ENCODE peak calls at places on chromosomes 1 and 21, in eight cellular contexts. U, S, W, Y, C, Q, P and L are unnamed samples.

GRCh38 chr1:235881930-235882700 is 15.4 kb upstream of the LYST start:
- DNase-seq in S (peak; percentile 54), W (no peak), U (no peak), Q (no peak), Y (no peak), P (no peak), C (no peak), L (no peak)

GRCh38 chr1:231861541-231862481 is 235.2 kb downstream of the DISC1 start:
- DNase-seq in W (no peak), C (no peak), P (no peak), U (peak; percentile 89), S (peak; percentile 2), Q (no peak), Y (no peak), L (no peak)

GRCh38 chr1:111769517-111770146 is 13.9 kb downstream of the DDX20 start:
- DNase-seq in U (peak; percentile 88), P (peak; percentile 46), W (peak; percentile 48), S (peak; percentile 84), Q (peak; percentile 64), C (peak; percentile 53), Y (peak; percentile 18), L (peak; percentile 40)

GRCh38 chr1:58824753-58825389 is 41.0 kb upstream of the JUN start:
- DNase-seq in C (no peak), S (no peak), W (no peak), Q (no peak), U (no peak), P (no peak), Y (no peak), L (no peak)

GRCh38 chr1:101081496-101082282 is 56.1 kb upstream of the DPH5 start:
- DNase-seq in W (no peak), Y (peak; percentile 3), P (no peak), U (no peak), C (no peak), S (no peak), Q (peak; percentile 93), L (no peak)

GRCh38 chr1:162561616-162562451 is at the start of gene UAP1:
- DNase-seq in Q (peak; percentile 7), S (peak; percentile 43), P (no peak), W (no peak), U (peak; percentile 31), Y (no peak), C (no peak), L (no peak)

GRCh38 chr1:79235221-79236002 is 228.9 kb upstream of the ADGRL4 start:
- DNase-seq in C (no peak), Y (no peak), S (no peak), P (no peak), W (no peak), U (peak; percentile 37), Q (no peak), L (no peak)

GRCh38 chr1:208223136-208223535 is 21.0 kb downstream of the PLXNA2 start:
- DNase-seq in S (no peak), W (no peak), P (no peak), C (no peak), Q (no peak), U (peak; percentile 46), Y (no peak), L (no peak)

GRCh38 chr1:19651141-19651737 is 7.1 kb downstream of the NBL1 start:
- DNase-seq in S (peak; percentile 54), Y (peak; percentile 31), Q (peak; percentile 38), P (peak; percentile 69), C (peak; percentile 77), W (no peak), U (peak; percentile 66), L (no peak)

GRCh38 chr1:81174811-81175476 is 625.8 kb upstream of the ADGRL2 start:
- DNase-seq in S (no peak), U (peak; percentile 40), P (no peak), C (no peak), Y (no peak), W (peak; percentile 3), Q (no peak), L (no peak)

GRCh38 chr1:51518730-51519047 is 377 bp downstream of the EPS15 start:
- DNase-seq in Q (peak; percentile 38), U (peak; percentile 28), Y (peak; percentile 20), C (peak; percentile 30), W (no peak), S (no peak), P (no peak), L (no peak)

GRCh38 chr1:181396171-181396670 is 87.1 kb upstream of the CACNA1E start:
- DNase-seq in P (no peak), W (no peak), S (no peak), U (no peak), Q (peak; percentile 78), C (no peak), Y (peak; percentile 35), L (no peak)

GRCh38 chr1:225746361-225747179 is 31.1 kb upstream of the SRP9 start:
- DNase-seq in Q (no peak), C (no peak), W (no peak), Y (no peak), U (peak; percentile 95), S (peak; percentile 39), P (no peak), L (peak; percentile 87)

GRCh38 chr1:6646499-6647148 is 22.0 kb downstream of the THAP3 start:
- DNase-seq in Q (peak; percentile 46), C (peak; percentile 63), S (peak; percentile 63), Y (peak; percentile 14), P (no peak), U (peak; percentile 75), W (no peak), L (peak; percentile 19)

GRCh38 chr1:98030976-98031375 is 110.1 kb upstream of the DPYD start:
- DNase-seq in P (no peak), W (no peak), C (no peak), Q (no peak), Y (no peak), U (no peak), S (no peak), L (no peak)

GRCh38 chr1:8418301-8418700 is 100.4 kb downstream of the SLC45A1 start:
- DNase-seq in U (no peak), S (peak; percentile 7), C (no peak), Y (no peak), W (no peak), P (no peak), Q (no peak), L (no peak)

GRCh38 chr21:45543710-45544448 is 1.6 kb upstream of the SLC19A1 start:
- DNase-seq in C (peak; percentile 28), S (peak; percentile 39), Y (no peak), Q (no peak), U (no peak), W (no peak), P (peak; percentile 35), L (no peak)

GRCh38 chr1:40479156-40479555 is 2.1 kb downstream of the ZFP69 start:
- DNase-seq in P (no peak), W (no peak), S (no peak), C (no peak), Q (no peak), Y (no peak), U (no peak), L (no peak)

GRCh38 chr1:59361766-59362165 is 64.9 kb downstream of the FGGY start:
- DNase-seq in Y (no peak), P (no peak), Q (no peak), S (no peak), W (no peak), U (no peak), C (no peak), L (no peak)

GRCh38 chr1:93848352-93848883 is 30.6 kb downstream of the DNTTIP2 start:
- DNase-seq in W (no peak), S (no peak), Y (no peak), P (no peak), Q (no peak), U (no peak), C (no peak), L (no peak)

GRCh38 chr1:1623181-1623630 is 7.9 kb downstream of the MIB2 start:
- DNase-seq in S (no peak), P (no peak), C (no peak), Y (no peak), W (no peak), Q (no peak), U (no peak), L (no peak)

GRCh38 chr1:121558514-121558913 is 373.7 kb downstream of the SRGAP2C start:
- DNase-seq in W (peak; percentile 17), C (no peak), U (peak; percentile 77), S (no peak), Q (no peak), P (no peak), Y (no peak), L (peak; percentile 85)

GRCh38 chr1:8891405-8891804 is 12.9 kb upstream of the ENO1 start:
- DNase-seq in Q (no peak), P (no peak), Y (no peak), W (no peak), S (no peak), C (no peak), U (no peak), L (no peak)

GRCh38 chr1:1043411-1043810 is 23.5 kb downstream of the AGRN start:
- DNase-seq in Q (no peak), S (no peak), C (no peak), W (no peak), P (no peak), U (no peak), Y (no peak), L (no peak)

GRCh38 chr1:243729956-243730355 is 120.1 kb downstream of the AKT3 start:
- DNase-seq in P (no peak), W (no peak), C (no peak), U (no peak), S (no peak), Q (no peak), Y (no peak), L (no peak)

GRCh38 chr1:212677573-212677972 is 22.1 kb downstream of the BATF3 start:
- DNase-seq in C (no peak), P (no peak), S (no peak), Y (no peak), U (no peak), W (no peak), Q (no peak), L (no peak)

GRCh38 chr1:38140025-38140487 is 93.5 kb upstream of the POU3F1 start:
- DNase-seq in S (no peak), Y (no peak), C (no peak), U (peak; percentile 11), W (no peak), Q (no peak), P (no peak), L (no peak)

GRCh38 chr1:224041032-224041431 is 72.9 kb upstream of the FBXO28 start:
- DNase-seq in P (no peak), Y (no peak), Q (no peak), C (no peak), S (peak; percentile 24), W (no peak), U (no peak), L (no peak)

GRCh38 chr1:239810071-239810481 is 281.6 kb upstream of the FMN2 start:
- DNase-seq in U (no peak), Q (no peak), S (no peak), C (no peak), P (no peak), Y (no peak), W (no peak), L (peak; percentile 1)

GRCh38 chr1:201596101-201596868 is 57.4 kb downstream of the NAV1 start:
- DNase-seq in W (no peak), P (no peak), U (no peak), S (no peak), Y (no peak), Q (no peak), C (no peak), L (no peak)

GRCh38 chr1:43558346-43558841 is 27.7 kb downstream of the PTPRF start:
- DNase-seq in S (no peak), P (no peak), W (no peak), Q (no peak), Y (no peak), U (peak; percentile 25), C (no peak), L (no peak)

GRCh38 chr1:167676205-167676915 is 45.4 kb upstream of the MPZL1 start:
- DNase-seq in Q (peak; percentile 9), S (no peak), Y (no peak), C (peak; percentile 31), U (no peak), W (no peak), P (no peak), L (no peak)

GRCh38 chr1:3341236-3341994 is 113.0 kb upstream of the ARHGEF16 start:
- DNase-seq in P (no peak), C (no peak), W (no peak), Y (no peak), U (no peak), Q (no peak), S (no peak), L (no peak)

GRCh38 chr1:234875953-234876814 is 252.5 kb downstream of the TOMM20 start:
- DNase-seq in Y (no peak), U (peak; percentile 69), W (no peak), Q (no peak), C (peak; percentile 69), P (no peak), S (no peak), L (no peak)